ENCODE peak calls at places on chromosomes 4 and X, in four cellular contexts. One of them, this sample, is unnamed.

GRCh38 chrX:103520391-103520790 is 1.1 kb upstream of the RAB40A start:
- DNase-seq in transverse colon: no peak
- DNase-seq in cardiac muscle cell: peak
- DNase-seq in IMR-90: peak
- DNase-seq in this sample: no peak

GRCh38 chr4:29423836-29424721 is 1296.1 kb upstream of the PCDH7 start:
- DNase-seq in IMR-90: peak
- DNase-seq in transverse colon: no peak
- DNase-seq in cardiac muscle cell: peak
- DNase-seq in this sample: no peak

GRCh38 chrX:3161686-3162085 is 120.4 kb downstream of the ARSF start:
- DNase-seq in cardiac muscle cell: peak
- DNase-seq in IMR-90: peak
- DNase-seq in transverse colon: no peak
- DNase-seq in this sample: no peak

GRCh38 chr4:26157541-26157940 is 163.3 kb upstream of the RBPJ start:
- DNase-seq in transverse colon: no peak
- DNase-seq in IMR-90: peak
- DNase-seq in cardiac muscle cell: no peak
- DNase-seq in this sample: no peak

GRCh38 chr4:151730003-151730559 is 30.7 kb downstream of the GATB start:
- DNase-seq in IMR-90: no peak
- DNase-seq in cardiac muscle cell: no peak
- DNase-seq in transverse colon: peak
- DNase-seq in this sample: no peak

GRCh38 chr4:53943345-53944085 is 120.9 kb downstream of the CHIC2 start:
- DNase-seq in cardiac muscle cell: peak
- DNase-seq in transverse colon: no peak
- DNase-seq in IMR-90: peak
- DNase-seq in this sample: no peak

GRCh38 chr4:113355550-113356371 is 306.3 kb downstream of the ANK2 start:
- DNase-seq in transverse colon: peak
- DNase-seq in cardiac muscle cell: peak
- DNase-seq in IMR-90: peak
- DNase-seq in this sample: peak

GRCh38 chrX:110985470-110985869 is 110.5 kb upstream of the PAK3 start:
- DNase-seq in IMR-90: no peak
- DNase-seq in transverse colon: no peak
- DNase-seq in cardiac muscle cell: no peak
- DNase-seq in this sample: no peak

GRCh38 chr4:62531731-62532130 is 1331.6 kb downstream of the ADGRL3 start:
- DNase-seq in IMR-90: no peak
- DNase-seq in cardiac muscle cell: no peak
- DNase-seq in transverse colon: no peak
- DNase-seq in this sample: no peak

GRCh38 chrX:96715412-96715940 is 30.8 kb downstream of the DIAPH2 start:
- DNase-seq in IMR-90: peak
- DNase-seq in transverse colon: no peak
- DNase-seq in cardiac muscle cell: no peak
- DNase-seq in this sample: no peak

GRCh38 chr4:173337463-173337862 is 3.3 kb upstream of the HMGB2 start:
- DNase-seq in transverse colon: no peak
- DNase-seq in cardiac muscle cell: no peak
- DNase-seq in IMR-90: peak
- DNase-seq in this sample: no peak

GRCh38 chr4:173411106-173411703 is 12.3 kb upstream of the SCRG1 start:
- DNase-seq in IMR-90: no peak
- DNase-seq in cardiac muscle cell: peak
- DNase-seq in transverse colon: no peak
- DNase-seq in this sample: no peak

GRCh38 chr4:117378942-117379341 is 293.6 kb upstream of the TRAM1L1 start:
- DNase-seq in IMR-90: no peak
- DNase-seq in transverse colon: no peak
- DNase-seq in cardiac muscle cell: no peak
- DNase-seq in this sample: no peak

GRCh38 chr4:176583278-176583677 is 209.4 kb downstream of the VEGFC start:
- DNase-seq in transverse colon: no peak
- DNase-seq in cardiac muscle cell: no peak
- DNase-seq in IMR-90: no peak
- DNase-seq in this sample: no peak

GRCh38 chr4:23822181-23822580 is 67.7 kb downstream of the PPARGC1A start:
- DNase-seq in transverse colon: no peak
- DNase-seq in IMR-90: peak
- DNase-seq in cardiac muscle cell: no peak
- DNase-seq in this sample: no peak

GRCh38 chrX:40646489-40647306 is 663 bp downstream of the CXorf38 start:
- DNase-seq in transverse colon: peak
- DNase-seq in cardiac muscle cell: peak
- DNase-seq in IMR-90: peak
- DNase-seq in this sample: peak

GRCh38 chrX:105696870-105697269 is 125.5 kb upstream of the NRK start:
- DNase-seq in cardiac muscle cell: no peak
- DNase-seq in transverse colon: no peak
- DNase-seq in IMR-90: no peak
- DNase-seq in this sample: no peak

GRCh38 chr4:173766231-173766630 is 236.2 kb upstream of the HAND2 start:
- DNase-seq in IMR-90: peak
- DNase-seq in cardiac muscle cell: peak
- DNase-seq in transverse colon: no peak
- DNase-seq in this sample: no peak

GRCh38 chr4:119010909-119011606 is 122.4 kb downstream of the SYNPO2 start:
- DNase-seq in IMR-90: no peak
- DNase-seq in transverse colon: no peak
- DNase-seq in cardiac muscle cell: peak
- DNase-seq in this sample: peak
- H3K27ac ChIP-seq in IMR-90: no peak
- H3K27ac ChIP-seq in transverse colon: peak
- H3K27ac ChIP-seq in cardiac muscle cell: no peak
- H3K27ac ChIP-seq in this sample: peak

GRCh38 chrX:16826207-16826606 is 39.9 kb downstream of the TXLNG start:
- DNase-seq in cardiac muscle cell: peak
- DNase-seq in IMR-90: peak
- DNase-seq in transverse colon: no peak
- DNase-seq in this sample: no peak

GRCh38 chrX:16825306-16826035 is 39.2 kb downstream of the TXLNG start:
- DNase-seq in IMR-90: peak
- DNase-seq in cardiac muscle cell: no peak
- DNase-seq in transverse colon: no peak
- DNase-seq in this sample: no peak

GRCh38 chrX:16832301-16832700 is 37.9 kb downstream of the RBBP7 start:
- DNase-seq in cardiac muscle cell: no peak
- DNase-seq in IMR-90: peak
- DNase-seq in transverse colon: no peak
- DNase-seq in this sample: no peak

GRCh38 chrX:16827225-16827624 is 41.0 kb downstream of the TXLNG start:
- DNase-seq in cardiac muscle cell: no peak
- DNase-seq in transverse colon: no peak
- DNase-seq in IMR-90: peak
- DNase-seq in this sample: no peak

GRCh38 chrX:16828126-16828908 is 41.8 kb downstream of the RBBP7 start:
- DNase-seq in cardiac muscle cell: peak
- DNase-seq in IMR-90: peak
- DNase-seq in transverse colon: peak
- DNase-seq in this sample: peak
- H3K27ac ChIP-seq in cardiac muscle cell: no peak
- H3K27ac ChIP-seq in IMR-90: peak
- H3K27ac ChIP-seq in transverse colon: peak
- H3K27ac ChIP-seq in this sample: peak

GRCh38 chrX:75522565-75523411 is at the start of gene ZDHHC15:
- DNase-seq in transverse colon: peak
- DNase-seq in cardiac muscle cell: peak
- DNase-seq in IMR-90: no peak
- DNase-seq in this sample: peak
- H3K27ac ChIP-seq in transverse colon: peak
- H3K27ac ChIP-seq in cardiac muscle cell: peak
- H3K27ac ChIP-seq in IMR-90: no peak
- H3K27ac ChIP-seq in this sample: peak

GRCh38 chr4:2483237-2483636 is 14.3 kb downstream of the RNF4 start:
- DNase-seq in cardiac muscle cell: no peak
- DNase-seq in IMR-90: no peak
- DNase-seq in transverse colon: no peak
- DNase-seq in this sample: no peak
- H3K27ac ChIP-seq in cardiac muscle cell: no peak
- H3K27ac ChIP-seq in IMR-90: no peak
- H3K27ac ChIP-seq in transverse colon: peak
- H3K27ac ChIP-seq in this sample: peak

GRCh38 chr4:36280555-36280954 is 861 bp upstream of the DTHD1 start:
- DNase-seq in IMR-90: no peak
- DNase-seq in cardiac muscle cell: no peak
- DNase-seq in transverse colon: no peak
- DNase-seq in this sample: no peak
- H3K27ac ChIP-seq in IMR-90: no peak
- H3K27ac ChIP-seq in cardiac muscle cell: no peak
- H3K27ac ChIP-seq in transverse colon: no peak
- H3K27ac ChIP-seq in this sample: no peak

GRCh38 chrX:50818986-50819385 is 5.0 kb upstream of the SHROOM4 start:
- DNase-seq in transverse colon: no peak
- DNase-seq in cardiac muscle cell: no peak
- DNase-seq in IMR-90: peak
- DNase-seq in this sample: no peak

GRCh38 chrX:50812995-50813842 is 775 bp downstream of the SHROOM4 start:
- DNase-seq in transverse colon: peak
- DNase-seq in IMR-90: peak
- DNase-seq in cardiac muscle cell: peak
- DNase-seq in this sample: peak

GRCh38 chrX:50814701-50815476 is 895 bp upstream of the SHROOM4 start:
- DNase-seq in IMR-90: peak
- DNase-seq in cardiac muscle cell: peak
- DNase-seq in transverse colon: no peak
- DNase-seq in this sample: peak

GRCh38 chrX:50813843-50814661 is at the start of gene SHROOM4:
- DNase-seq in transverse colon: peak
- DNase-seq in cardiac muscle cell: peak
- DNase-seq in IMR-90: peak
- DNase-seq in this sample: peak
- H3K27ac ChIP-seq in transverse colon: peak
- H3K27ac ChIP-seq in cardiac muscle cell: no peak
- H3K27ac ChIP-seq in IMR-90: peak
- H3K27ac ChIP-seq in this sample: peak

GRCh38 chr4:5424901-5425300 is 283.5 kb downstream of the EVC2 start:
- DNase-seq in IMR-90: no peak
- DNase-seq in cardiac muscle cell: no peak
- DNase-seq in transverse colon: no peak
- DNase-seq in this sample: no peak
- H3K27ac ChIP-seq in IMR-90: no peak
- H3K27ac ChIP-seq in cardiac muscle cell: no peak
- H3K27ac ChIP-seq in transverse colon: no peak
- H3K27ac ChIP-seq in this sample: no peak

GRCh38 chrX:6777211-6778002 is 242.5 kb upstream of the VCX3A start:
- DNase-seq in IMR-90: no peak
- DNase-seq in cardiac muscle cell: no peak
- DNase-seq in transverse colon: no peak
- DNase-seq in this sample: no peak
- H3K27ac ChIP-seq in IMR-90: no peak
- H3K27ac ChIP-seq in cardiac muscle cell: no peak
- H3K27ac ChIP-seq in transverse colon: no peak
- H3K27ac ChIP-seq in this sample: no peak

GRCh38 chr4:140003851-140004579 is 150.0 kb downstream of the MAML3 start:
- DNase-seq in IMR-90: peak
- DNase-seq in transverse colon: no peak
- DNase-seq in cardiac muscle cell: no peak
- DNase-seq in this sample: no peak
- H3K27ac ChIP-seq in IMR-90: no peak
- H3K27ac ChIP-seq in transverse colon: no peak
- H3K27ac ChIP-seq in cardiac muscle cell: no peak
- H3K27ac ChIP-seq in this sample: peak

DNA sequence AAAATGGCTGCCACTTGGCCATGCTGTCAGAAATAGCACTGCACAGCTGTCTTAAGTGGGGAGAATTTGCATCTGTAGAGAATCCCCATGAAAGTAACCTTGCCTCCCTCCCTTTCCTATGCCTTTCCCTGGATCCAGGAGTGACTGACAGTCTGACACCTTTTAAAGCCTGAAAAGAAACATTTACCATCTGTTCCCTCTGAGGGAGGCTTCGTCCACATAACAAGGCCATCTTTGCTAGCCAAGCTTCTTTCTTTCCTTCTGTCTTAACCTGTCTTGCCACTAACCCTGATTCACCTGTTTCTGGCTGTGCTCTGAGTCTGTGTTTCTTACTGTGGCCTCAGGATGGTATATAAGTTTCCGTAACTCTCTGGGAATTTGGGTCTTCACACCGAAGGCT is 21.3 kb upstream of the AADAT start:
- DNase-seq in IMR-90: no peak
- DNase-seq in transverse colon: no peak
- DNase-seq in cardiac muscle cell: no peak
- DNase-seq in this sample: no peak
- H3K27ac ChIP-seq in IMR-90: no peak
- H3K27ac ChIP-seq in transverse colon: no peak
- H3K27ac ChIP-seq in cardiac muscle cell: no peak
- H3K27ac ChIP-seq in this sample: no peak

This sample was measured in right cardiac atrium.